ENCODE peak calls at places on chromosome 9, in seven cellular contexts. One of them, this sample, is unnamed.

GRCh38 chr9:20744046-20744630 is 60.1 kb downstream of the FOCAD start:
- DNase-seq in breast epithelium: no peak
- DNase-seq in Calu3: no peak
- DNase-seq in mesendoderm: no peak
- DNase-seq in Kasumi-1: no peak
- DNase-seq in vagina: no peak
- DNase-seq in GOT3: no peak
- DNase-seq in this sample: no peak

GRCh38 chr9:137445930-137446431 is 4.8 kb upstream of the ENTPD8 start:
- DNase-seq in Calu3: no peak
- DNase-seq in Kasumi-1: no peak
- DNase-seq in GOT3: no peak
- DNase-seq in mesendoderm: no peak
- DNase-seq in vagina: no peak
- DNase-seq in breast epithelium: no peak
- DNase-seq in this sample: no peak

GRCh38 chr9:137064027-137064879 is 6.1 kb downstream of the SAPCD2 start:
- DNase-seq in vagina: no peak
- DNase-seq in mesendoderm: no peak
- DNase-seq in GOT3: no peak
- DNase-seq in Calu3: peak; percentile 68
- DNase-seq in Kasumi-1: peak; percentile 33
- DNase-seq in breast epithelium: no peak
- DNase-seq in this sample: peak; percentile 72

GRCh38 chr9:84169240-84169639 is 171.3 kb downstream of the SLC28A3 start:
- DNase-seq in GOT3: no peak
- DNase-seq in Calu3: no peak
- DNase-seq in mesendoderm: no peak
- DNase-seq in breast epithelium: no peak
- DNase-seq in vagina: no peak
- DNase-seq in Kasumi-1: no peak
- DNase-seq in this sample: no peak

GRCh38 chr9:89848060-89849040 is 243.5 kb downstream of the GADD45G start:
- DNase-seq in mesendoderm: no peak
- DNase-seq in GOT3: no peak
- DNase-seq in breast epithelium: no peak
- DNase-seq in Calu3: no peak
- DNase-seq in Kasumi-1: no peak
- DNase-seq in vagina: no peak
- DNase-seq in this sample: no peak

GRCh38 chr9:124018731-124019697 is 7.4 kb downstream of the LHX2 start:
- DNase-seq in vagina: no peak
- DNase-seq in Calu3: no peak
- DNase-seq in breast epithelium: no peak
- DNase-seq in GOT3: no peak
- DNase-seq in Kasumi-1: no peak
- DNase-seq in mesendoderm: no peak
- DNase-seq in this sample: peak; percentile 55

GRCh38 chr9:33942471-33943083 is 106.1 kb downstream of the UBAP2 start:
- DNase-seq in Kasumi-1: no peak
- DNase-seq in vagina: no peak
- DNase-seq in mesendoderm: peak; percentile 54
- DNase-seq in breast epithelium: no peak
- DNase-seq in GOT3: no peak
- DNase-seq in Calu3: no peak
- DNase-seq in this sample: no peak

GRCh38 chr9:129225815-129226214 is 47.8 kb upstream of the IER5L start:
- DNase-seq in mesendoderm: peak; percentile 94
- DNase-seq in breast epithelium: no peak
- DNase-seq in Calu3: peak; percentile 64
- DNase-seq in Kasumi-1: peak; percentile 82
- DNase-seq in vagina: no peak
- DNase-seq in GOT3: no peak
- DNase-seq in this sample: peak; percentile 80

GRCh38 chr9:135565636-135566035 is 4.1 kb downstream of the PAEP start:
- DNase-seq in Calu3: no peak
- DNase-seq in vagina: no peak
- DNase-seq in Kasumi-1: no peak
- DNase-seq in GOT3: no peak
- DNase-seq in mesendoderm: no peak
- DNase-seq in breast epithelium: no peak
- DNase-seq in this sample: no peak

GRCh38 chr9:129774791-129775149 is 21.9 kb upstream of the PTGES start:
- DNase-seq in Calu3: no peak
- DNase-seq in vagina: no peak
- DNase-seq in mesendoderm: no peak
- DNase-seq in breast epithelium: no peak
- DNase-seq in Kasumi-1: no peak
- DNase-seq in GOT3: no peak
- DNase-seq in this sample: no peak

GRCh38 chr9:20271107-20271506 is 351.2 kb downstream of the MLLT3 start:
- DNase-seq in Calu3: no peak
- DNase-seq in vagina: no peak
- DNase-seq in GOT3: no peak
- DNase-seq in Kasumi-1: no peak
- DNase-seq in mesendoderm: no peak
- DNase-seq in breast epithelium: no peak
- DNase-seq in this sample: no peak

GRCh38 chr9:21096172-21096900 is 18.6 kb upstream of the IFNB1 start:
- DNase-seq in breast epithelium: no peak
- DNase-seq in vagina: no peak
- DNase-seq in Calu3: peak; percentile 7
- DNase-seq in GOT3: no peak
- DNase-seq in mesendoderm: no peak
- DNase-seq in Kasumi-1: peak; percentile 25
- DNase-seq in this sample: no peak

GRCh38 chr9:95143591-95144561 is 173.6 kb downstream of the FANCC start:
- DNase-seq in Kasumi-1: no peak
- DNase-seq in GOT3: no peak
- DNase-seq in mesendoderm: no peak
- DNase-seq in breast epithelium: peak; percentile 64
- DNase-seq in vagina: no peak
- DNase-seq in Calu3: no peak
- DNase-seq in this sample: no peak

GRCh38 chr9:130459941-130460340 is 15.2 kb downstream of the ASS1 start:
- DNase-seq in Kasumi-1: no peak
- DNase-seq in mesendoderm: no peak
- DNase-seq in vagina: no peak
- DNase-seq in Calu3: no peak
- DNase-seq in breast epithelium: no peak
- DNase-seq in GOT3: no peak
- DNase-seq in this sample: no peak

GRCh38 chr9:18441245-18441644 is 32.7 kb upstream of the ADAMTSL1 start:
- DNase-seq in GOT3: no peak
- DNase-seq in vagina: no peak
- DNase-seq in breast epithelium: no peak
- DNase-seq in Calu3: no peak
- DNase-seq in Kasumi-1: no peak
- DNase-seq in mesendoderm: no peak
- DNase-seq in this sample: no peak

GRCh38 chr9:86099695-86100364 is 472 bp upstream of the GOLM1 start:
- DNase-seq in vagina: no peak
- DNase-seq in Calu3: peak; percentile 29
- DNase-seq in GOT3: no peak
- DNase-seq in breast epithelium: peak; percentile 29
- DNase-seq in Kasumi-1: peak; percentile 64
- DNase-seq in mesendoderm: peak; percentile 67
- DNase-seq in this sample: peak; percentile 56

GRCh38 chr9:87280421-87280820 is 217.2 kb upstream of the DAPK1 start:
- DNase-seq in mesendoderm: no peak
- DNase-seq in Calu3: no peak
- DNase-seq in GOT3: no peak
- DNase-seq in vagina: no peak
- DNase-seq in Kasumi-1: no peak
- DNase-seq in breast epithelium: peak; percentile 67
- DNase-seq in this sample: no peak

GRCh38 chr9:134399435-134400056 is 73.3 kb downstream of the RXRA start:
- DNase-seq in GOT3: no peak
- DNase-seq in mesendoderm: peak; percentile 74
- DNase-seq in breast epithelium: no peak
- DNase-seq in Kasumi-1: no peak
- DNase-seq in Calu3: no peak
- DNase-seq in vagina: no peak
- DNase-seq in this sample: no peak

GRCh38 chr9:22119537-22120167 is 110.5 kb upstream of the CDKN2B start:
- DNase-seq in breast epithelium: no peak
- DNase-seq in GOT3: no peak
- DNase-seq in vagina: no peak
- DNase-seq in Calu3: peak; percentile 21
- DNase-seq in Kasumi-1: peak; percentile 48
- DNase-seq in mesendoderm: peak; percentile 63
- DNase-seq in this sample: peak; percentile 39

GRCh38 chr9:21684831-21685362 is 117.5 kb upstream of the MTAP start:
- DNase-seq in Calu3: peak; percentile 69
- DNase-seq in Kasumi-1: no peak
- DNase-seq in mesendoderm: peak; percentile 58
- DNase-seq in vagina: no peak
- DNase-seq in GOT3: no peak
- DNase-seq in breast epithelium: peak; percentile 42
- DNase-seq in this sample: no peak

GRCh38 chr9:100689635-100690034 is 111.8 kb downstream of the CAVIN4 start:
- DNase-seq in GOT3: no peak
- DNase-seq in breast epithelium: no peak
- DNase-seq in mesendoderm: no peak
- DNase-seq in vagina: no peak
- DNase-seq in Kasumi-1: no peak
- DNase-seq in Calu3: no peak
- DNase-seq in this sample: no peak

GRCh38 chr9:33159058-33159759 is 7.9 kb downstream of the B4GALT1 start:
- DNase-seq in Kasumi-1: peak; percentile 47
- DNase-seq in breast epithelium: no peak
- DNase-seq in GOT3: no peak
- DNase-seq in Calu3: no peak
- DNase-seq in vagina: no peak
- DNase-seq in mesendoderm: peak; percentile 23
- DNase-seq in this sample: no peak

GRCh38 chr9:113737414-113738271 is 138.5 kb upstream of the ZNF618 start:
- DNase-seq in vagina: peak; percentile 12
- DNase-seq in Kasumi-1: peak; percentile 76
- DNase-seq in Calu3: peak; percentile 69
- DNase-seq in GOT3: no peak
- DNase-seq in breast epithelium: peak; percentile 23
- DNase-seq in mesendoderm: peak; percentile 78
- DNase-seq in this sample: peak; percentile 83

GRCh38 chr9:110142253-110142652 is 65.7 kb downstream of the C9orf152 start:
- DNase-seq in mesendoderm: no peak
- DNase-seq in Kasumi-1: no peak
- DNase-seq in breast epithelium: no peak
- DNase-seq in Calu3: no peak
- DNase-seq in vagina: no peak
- DNase-seq in GOT3: no peak
- DNase-seq in this sample: no peak

GRCh38 chr9:69120380-69121154 is 53.5 kb upstream of the TJP2 start:
- DNase-seq in Kasumi-1: no peak
- DNase-seq in vagina: no peak
- DNase-seq in GOT3: no peak
- DNase-seq in breast epithelium: peak; percentile 90
- DNase-seq in Calu3: peak; percentile 94
- DNase-seq in mesendoderm: peak; percentile 97
- DNase-seq in this sample: peak; percentile 59

GRCh38 chr9:34493972-34494535 is 28.7 kb downstream of the ENHO start:
- DNase-seq in breast epithelium: no peak
- DNase-seq in GOT3: no peak
- DNase-seq in Calu3: peak; percentile 23
- DNase-seq in Kasumi-1: peak; percentile 32
- DNase-seq in mesendoderm: peak; percentile 72
- DNase-seq in vagina: no peak
- DNase-seq in this sample: peak; percentile 84

GRCh38 chr9:133737774-133738038 is 446 bp downstream of the SARDH start:
- DNase-seq in GOT3: no peak
- DNase-seq in vagina: no peak
- DNase-seq in breast epithelium: no peak
- DNase-seq in Kasumi-1: no peak
- DNase-seq in Calu3: no peak
- DNase-seq in mesendoderm: no peak
- DNase-seq in this sample: no peak